ENCODE peak calls at places on chromosomes 3 and 15, in seven cellular contexts. N, P, W, E, Z, I and K are unnamed samples. For H3K4me1 and H3K27me3, the result is how much of the 10 kb centered on the place peaks cover.

GRCh38 chr3:64049832-64050231 is 26.5 kb upstream of the PSMD6 start:
- DNase-seq in P (no peak), N (no peak), W (peak), Z (no peak), I (no peak), E (no peak), K (no peak)

GRCh38 chr3:38725726-38726410 is 76.4 kb upstream of the SCN5A start:
- DNase-seq in N (no peak), I (no peak), Z (no peak), W (no peak), P (no peak), E (no peak), K (peak)

GRCh38 chr3:127679534-127680145 is 6.9 kb downstream of the ABTB1 start:
- DNase-seq in N (peak), W (no peak), P (peak), I (no peak), Z (peak), E (no peak), K (no peak)

GRCh38 chr3:11820540-11821041 is 26.1 kb downstream of the TAMM41 start:
- DNase-seq in N (no peak), W (no peak), P (no peak), Z (no peak), I (no peak), E (no peak), K (peak)

GRCh38 chr3:194160158-194160557 is 24.2 kb downstream of the HES1 start:
- DNase-seq in E (no peak), W (no peak), N (no peak), Z (no peak), I (no peak), P (no peak), K (no peak)

GRCh38 chr15:59051867-59052861 is 52.8 kb upstream of the CCNB2 start:
- DNase-seq in Z (no peak), N (no peak), I (no peak), P (no peak), E (no peak), W (no peak), K (no peak)

GRCh38 chr15:33910741-33911140 is 57.6 kb upstream of the CHRM5 start:
- DNase-seq in Z (no peak), E (no peak), P (no peak), I (no peak), W (no peak), N (no peak), K (no peak)

GRCh38 chr15:101446527-101447167 is 42.9 kb downstream of the PCSK6 start:
- DNase-seq in Z (no peak), I (no peak), W (no peak), E (peak), N (no peak), P (no peak), K (no peak)

GRCh38 chr3:70550723-70551319 is 238.4 kb upstream of the MDFIC2 start:
- DNase-seq in P (peak), Z (peak), E (peak), N (peak), I (peak), W (peak), K (peak)

DNA sequence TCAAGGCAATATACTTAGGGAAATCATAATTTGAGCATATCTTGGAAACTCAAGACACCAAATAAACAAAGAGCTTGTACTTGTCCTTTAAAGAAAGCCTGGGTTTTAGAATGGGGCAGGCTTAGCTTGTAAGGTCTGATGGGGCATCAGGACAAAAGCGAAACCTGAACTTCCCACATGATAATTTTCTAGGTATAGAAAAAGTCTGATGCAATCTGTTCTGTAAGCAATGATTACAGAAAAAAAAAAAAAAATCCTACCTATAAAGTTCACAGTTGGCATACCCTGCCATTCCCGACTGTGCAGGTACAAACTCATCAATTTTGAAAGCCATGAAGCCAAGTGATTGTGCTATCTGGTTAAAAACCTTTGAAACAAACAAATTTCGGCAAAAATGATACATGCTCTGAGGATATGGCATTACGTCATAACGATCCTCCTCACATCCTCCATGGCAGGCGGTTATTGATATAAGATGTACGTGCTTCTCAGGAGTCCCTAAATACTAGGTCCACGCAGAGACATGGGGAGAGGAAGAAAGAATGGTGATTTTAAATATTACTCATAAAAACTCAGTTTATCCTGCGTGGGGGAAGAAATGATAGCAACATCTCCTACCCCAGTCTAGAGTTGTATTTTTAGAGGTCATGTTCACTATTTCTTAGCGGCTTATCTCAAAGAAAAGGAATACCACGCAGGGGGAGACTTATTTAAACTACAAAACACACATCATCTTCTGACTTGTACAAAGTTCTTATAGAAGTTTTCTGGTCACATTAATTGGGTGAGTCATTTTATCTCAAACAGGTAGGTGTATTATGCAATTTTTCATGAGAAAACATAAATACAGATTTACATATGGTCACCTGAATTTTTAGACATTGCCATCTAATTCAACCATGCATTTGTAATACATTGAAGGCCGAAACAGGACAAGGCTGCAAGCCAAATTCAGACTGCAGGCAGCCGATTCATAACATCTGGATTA is 27.0 kb downstream of the MB21D2 start:
- DNase-seq in E (no peak), W (no peak), N (no peak), Z (no peak), I (no peak), P (no peak), K (no peak)
- H3K4me1 ChIP-seq in E (under half), W (under half), N (under half), Z (under half), I (under half), P (under half), K (under half)

GRCh38 chr3:32713181-32713580 is 28.2 kb downstream of the CNOT10 start:
- DNase-seq in W (no peak), P (no peak), N (no peak), Z (no peak), E (no peak), I (no peak), K (no peak)
- H3K27me3 ChIP-seq in W (under half), P (under half), N (under half), Z (under half), E (under half), I (under half), K (under half)

GRCh38 chr3:73868688-73869315 is 244.1 kb upstream of the PDZRN3 start:
- DNase-seq in E (no peak), N (no peak), I (peak), Z (no peak), P (no peak), W (peak), K (peak)

GRCh38 chr3:73874596-73874995 is 249.9 kb upstream of the PDZRN3 start:
- DNase-seq in N (no peak), Z (no peak), P (no peak), W (no peak), E (no peak), I (no peak), K (no peak)
- H3K4me1 ChIP-seq in N (under half), Z (under half), P (under half), W (under half), E (under half), I (under half), K (under half)

GRCh38 chr15:83653288-83653638 is 660 bp upstream of the ADAMTSL3 start:
- DNase-seq in W (no peak), N (no peak), Z (no peak), E (no peak), P (no peak), I (no peak), K (no peak)

GRCh38 chr15:83654379-83655236 is 685 bp downstream of the ADAMTSL3 start:
- DNase-seq in P (peak), W (no peak), N (no peak), E (peak), Z (no peak), I (no peak), K (peak)

GRCh38 chr15:83655237-83655616 is 1.3 kb downstream of the ADAMTSL3 start:
- DNase-seq in Z (no peak), I (no peak), P (peak), N (no peak), E (no peak), W (no peak), K (no peak)

GRCh38 chr15:83652606-83653204 is 1.2 kb upstream of the ADAMTSL3 start:
- DNase-seq in I (no peak), E (no peak), N (no peak), W (no peak), P (no peak), Z (no peak), K (no peak)

GRCh38 chr15:83653639-83654378 is at the start of gene ADAMTSL3:
- DNase-seq in W (peak), N (no peak), P (peak), E (peak), Z (peak), I (peak), K (peak)
- H3K27me3 ChIP-seq in W (under half), N (under half), P (under half), E (under half), Z (under half), I (under half), K (half or more)

GRCh38 chr3:62822905-62823304 is 52.3 kb downstream of the CADPS start:
- DNase-seq in E (no peak), N (no peak), Z (no peak), W (no peak), I (no peak), P (no peak), K (no peak)

GRCh38 chr3:62823461-62824050 is 51.7 kb downstream of the CADPS start:
- DNase-seq in W (no peak), Z (no peak), N (no peak), I (no peak), E (no peak), P (no peak), K (no peak)

GRCh38 chr3:62827550-62827949 is 47.7 kb downstream of the CADPS start:
- DNase-seq in Z (no peak), W (no peak), N (no peak), P (no peak), I (no peak), E (no peak), K (no peak)

GRCh38 chr3:62824965-62825592 is 50.1 kb downstream of the CADPS start:
- DNase-seq in N (no peak), Z (no peak), E (no peak), W (no peak), P (no peak), I (no peak), K (no peak)
- H3K4me1 ChIP-seq in N (under half), Z (under half), E (under half), W (under half), P (under half), I (under half), K (under half)